ENCODE peak calls at places on chromosomes 3 and 15, in eight cellular contexts. One of them, this sample, is unnamed.

GRCh38 chr3:110856916-110857315 is 214.7 kb upstream of the NECTIN3 start:
- DNase-seq in HEK293T: no peak
- DNase-seq in AG08395: no peak
- DNase-seq in mucosa of descending colon: no peak
- DNase-seq in activated CD4-positive, CD25-positive, alpha-beta regulatory T cell: no peak
- DNase-seq in activated CD8-positive, alpha-beta memory T cell treated with anti-CD3 and anti-CD28 coated beads for 1 hour: no peak
- DNase-seq in neural crest cell: no peak
- DNase-seq in mucosa of gallbladder: no peak
- DNase-seq in this sample: no peak

GRCh38 chr3:149471991-149472390 is 2.5 kb upstream of the TM4SF4 start:
- DNase-seq in HEK293T: no peak
- DNase-seq in AG08395: peak
- DNase-seq in mucosa of descending colon: no peak
- DNase-seq in activated CD4-positive, CD25-positive, alpha-beta regulatory T cell: no peak
- DNase-seq in activated CD8-positive, alpha-beta memory T cell treated with anti-CD3 and anti-CD28 coated beads for 1 hour: no peak
- DNase-seq in neural crest cell: no peak
- DNase-seq in mucosa of gallbladder: no peak
- DNase-seq in this sample: no peak

GRCh38 chr15:74869726-74870407 is 3.3 kb downstream of the SCAMP2 start:
- DNase-seq in HEK293T: no peak
- DNase-seq in AG08395: peak
- DNase-seq in mucosa of descending colon: peak
- DNase-seq in activated CD4-positive, CD25-positive, alpha-beta regulatory T cell: no peak
- DNase-seq in activated CD8-positive, alpha-beta memory T cell treated with anti-CD3 and anti-CD28 coated beads for 1 hour: no peak
- DNase-seq in neural crest cell: no peak
- DNase-seq in mucosa of gallbladder: peak
- DNase-seq in this sample: no peak

GRCh38 chr3:30342319-30343060 is 263.9 kb upstream of the TGFBR2 start:
- DNase-seq in HEK293T: no peak
- DNase-seq in AG08395: peak
- DNase-seq in mucosa of descending colon: no peak
- DNase-seq in activated CD4-positive, CD25-positive, alpha-beta regulatory T cell: no peak
- DNase-seq in activated CD8-positive, alpha-beta memory T cell treated with anti-CD3 and anti-CD28 coated beads for 1 hour: no peak
- DNase-seq in neural crest cell: no peak
- DNase-seq in mucosa of gallbladder: peak
- DNase-seq in this sample: no peak

GRCh38 chr3:44348993-44349392 is 10.4 kb downstream of the TCAIM start:
- DNase-seq in HEK293T: no peak
- DNase-seq in AG08395: no peak
- DNase-seq in mucosa of descending colon: no peak
- DNase-seq in activated CD4-positive, CD25-positive, alpha-beta regulatory T cell: no peak
- DNase-seq in activated CD8-positive, alpha-beta memory T cell treated with anti-CD3 and anti-CD28 coated beads for 1 hour: no peak
- DNase-seq in neural crest cell: no peak
- DNase-seq in mucosa of gallbladder: no peak
- DNase-seq in this sample: no peak

GRCh38 chr15:90334304-90334731 is 17.8 kb upstream of the ZNF774 start:
- DNase-seq in HEK293T: no peak
- DNase-seq in AG08395: no peak
- DNase-seq in mucosa of descending colon: peak
- DNase-seq in activated CD4-positive, CD25-positive, alpha-beta regulatory T cell: no peak
- DNase-seq in activated CD8-positive, alpha-beta memory T cell treated with anti-CD3 and anti-CD28 coated beads for 1 hour: no peak
- DNase-seq in neural crest cell: no peak
- DNase-seq in mucosa of gallbladder: peak
- DNase-seq in this sample: no peak

GRCh38 chr3:54681706-54682105 is 246.2 kb downstream of the LRTM1 start:
- DNase-seq in HEK293T: no peak
- DNase-seq in AG08395: no peak
- DNase-seq in mucosa of descending colon: no peak
- DNase-seq in activated CD4-positive, CD25-positive, alpha-beta regulatory T cell: no peak
- DNase-seq in activated CD8-positive, alpha-beta memory T cell treated with anti-CD3 and anti-CD28 coated beads for 1 hour: no peak
- DNase-seq in neural crest cell: no peak
- DNase-seq in mucosa of gallbladder: no peak
- DNase-seq in this sample: no peak

GRCh38 chr3:13027154-13027553 is 46.1 kb downstream of the IQSEC1 start:
- DNase-seq in HEK293T: no peak
- DNase-seq in AG08395: no peak
- DNase-seq in mucosa of descending colon: no peak
- DNase-seq in activated CD4-positive, CD25-positive, alpha-beta regulatory T cell: no peak
- DNase-seq in activated CD8-positive, alpha-beta memory T cell treated with anti-CD3 and anti-CD28 coated beads for 1 hour: no peak
- DNase-seq in neural crest cell: no peak
- DNase-seq in mucosa of gallbladder: no peak
- DNase-seq in this sample: no peak

GRCh38 chr15:26889298-26889898 is 22.5 kb downstream of the GABRA5 start:
- DNase-seq in HEK293T: no peak
- DNase-seq in AG08395: peak
- DNase-seq in mucosa of descending colon: peak
- DNase-seq in activated CD4-positive, CD25-positive, alpha-beta regulatory T cell: peak
- DNase-seq in activated CD8-positive, alpha-beta memory T cell treated with anti-CD3 and anti-CD28 coated beads for 1 hour: no peak
- DNase-seq in neural crest cell: peak
- DNase-seq in mucosa of gallbladder: peak
- DNase-seq in this sample: no peak

GRCh38 chr3:127997961-127998360 is 54.3 kb upstream of the SEC61A1 start:
- DNase-seq in HEK293T: no peak
- DNase-seq in AG08395: no peak
- DNase-seq in mucosa of descending colon: no peak
- DNase-seq in activated CD4-positive, CD25-positive, alpha-beta regulatory T cell: no peak
- DNase-seq in activated CD8-positive, alpha-beta memory T cell treated with anti-CD3 and anti-CD28 coated beads for 1 hour: no peak
- DNase-seq in neural crest cell: no peak
- DNase-seq in mucosa of gallbladder: no peak
- DNase-seq in this sample: no peak

GRCh38 chr15:58549013-58549779 is 117.4 kb downstream of the LIPC start:
- DNase-seq in HEK293T: no peak
- DNase-seq in AG08395: no peak
- DNase-seq in mucosa of descending colon: no peak
- DNase-seq in activated CD4-positive, CD25-positive, alpha-beta regulatory T cell: no peak
- DNase-seq in activated CD8-positive, alpha-beta memory T cell treated with anti-CD3 and anti-CD28 coated beads for 1 hour: no peak
- DNase-seq in neural crest cell: no peak
- DNase-seq in mucosa of gallbladder: peak
- DNase-seq in this sample: no peak

GRCh38 chr15:35448294-35448693 is 97.7 kb downstream of the DPH6 start:
- DNase-seq in HEK293T: no peak
- DNase-seq in AG08395: no peak
- DNase-seq in mucosa of descending colon: no peak
- DNase-seq in activated CD4-positive, CD25-positive, alpha-beta regulatory T cell: no peak
- DNase-seq in activated CD8-positive, alpha-beta memory T cell treated with anti-CD3 and anti-CD28 coated beads for 1 hour: no peak
- DNase-seq in neural crest cell: no peak
- DNase-seq in mucosa of gallbladder: no peak
- DNase-seq in this sample: no peak

GRCh38 chr3:96083610-96084009 is 730.8 kb upstream of the EPHA6 start:
- DNase-seq in HEK293T: no peak
- DNase-seq in AG08395: no peak
- DNase-seq in mucosa of descending colon: no peak
- DNase-seq in activated CD4-positive, CD25-positive, alpha-beta regulatory T cell: no peak
- DNase-seq in activated CD8-positive, alpha-beta memory T cell treated with anti-CD3 and anti-CD28 coated beads for 1 hour: no peak
- DNase-seq in neural crest cell: no peak
- DNase-seq in mucosa of gallbladder: no peak
- DNase-seq in this sample: no peak

GRCh38 chr3:168034152-168034928 is 61.4 kb downstream of the GOLIM4 start:
- DNase-seq in HEK293T: no peak
- DNase-seq in AG08395: peak
- DNase-seq in mucosa of descending colon: no peak
- DNase-seq in activated CD4-positive, CD25-positive, alpha-beta regulatory T cell: no peak
- DNase-seq in activated CD8-positive, alpha-beta memory T cell treated with anti-CD3 and anti-CD28 coated beads for 1 hour: no peak
- DNase-seq in neural crest cell: no peak
- DNase-seq in mucosa of gallbladder: no peak
- DNase-seq in this sample: no peak

GRCh38 chr15:66580643-66581042 is 14.8 kb upstream of the LCTL start:
- DNase-seq in HEK293T: no peak
- DNase-seq in AG08395: peak
- DNase-seq in mucosa of descending colon: no peak
- DNase-seq in activated CD4-positive, CD25-positive, alpha-beta regulatory T cell: no peak
- DNase-seq in activated CD8-positive, alpha-beta memory T cell treated with anti-CD3 and anti-CD28 coated beads for 1 hour: no peak
- DNase-seq in neural crest cell: no peak
- DNase-seq in mucosa of gallbladder: no peak
- DNase-seq in this sample: no peak

GRCh38 chr3:43031490-43032216 is 52.5 kb downstream of the GASK1A start:
- DNase-seq in HEK293T: no peak
- DNase-seq in AG08395: no peak
- DNase-seq in mucosa of descending colon: peak
- DNase-seq in activated CD4-positive, CD25-positive, alpha-beta regulatory T cell: no peak
- DNase-seq in activated CD8-positive, alpha-beta memory T cell treated with anti-CD3 and anti-CD28 coated beads for 1 hour: no peak
- DNase-seq in neural crest cell: no peak
- DNase-seq in mucosa of gallbladder: no peak
- DNase-seq in this sample: no peak

GRCh38 chr3:108610651-108611050 is 21.1 kb downstream of the DZIP3 start:
- DNase-seq in HEK293T: no peak
- DNase-seq in AG08395: no peak
- DNase-seq in mucosa of descending colon: no peak
- DNase-seq in activated CD4-positive, CD25-positive, alpha-beta regulatory T cell: no peak
- DNase-seq in activated CD8-positive, alpha-beta memory T cell treated with anti-CD3 and anti-CD28 coated beads for 1 hour: no peak
- DNase-seq in neural crest cell: no peak
- DNase-seq in mucosa of gallbladder: no peak
- DNase-seq in this sample: no peak

GRCh38 chr3:134306334-134306733 is 55.7 kb upstream of the RYK start:
- DNase-seq in HEK293T: no peak
- DNase-seq in AG08395: no peak
- DNase-seq in mucosa of descending colon: no peak
- DNase-seq in activated CD4-positive, CD25-positive, alpha-beta regulatory T cell: no peak
- DNase-seq in activated CD8-positive, alpha-beta memory T cell treated with anti-CD3 and anti-CD28 coated beads for 1 hour: no peak
- DNase-seq in neural crest cell: no peak
- DNase-seq in mucosa of gallbladder: no peak
- DNase-seq in this sample: no peak

This sample was measured in NCI-H1930.